ENCODE peak calls at places on chromosomes 4 and X, in four cellular contexts. One of them, this sample, is unnamed.

GRCh38 chr4:84496356-84497219 is 2.5 kb downstream of the NKX6-1 start:
- DNase-seq in WTC11: peak
- DNase-seq in AG09319: no peak
- DNase-seq in MM.1S: no peak
- DNase-seq in this sample: no peak

GRCh38 chrX:107733686-107734085 is 41.9 kb downstream of the TSC22D3 start:
- DNase-seq in WTC11: no peak
- DNase-seq in AG09319: no peak
- DNase-seq in MM.1S: no peak
- DNase-seq in this sample: no peak

GRCh38 chrX:43743100-43743822 is 87.2 kb downstream of the MAOA start:
- DNase-seq in WTC11: no peak
- DNase-seq in AG09319: no peak
- DNase-seq in MM.1S: no peak
- DNase-seq in this sample: no peak

GRCh38 chr4:162475221-162475620 is 311.4 kb upstream of the FSTL5 start:
- DNase-seq in WTC11: no peak
- DNase-seq in AG09319: no peak
- DNase-seq in MM.1S: no peak
- DNase-seq in this sample: no peak

GRCh38 chrX:17022205-17022604 is 75.7 kb downstream of the REPS2 start:
- DNase-seq in WTC11: no peak
- DNase-seq in AG09319: peak
- DNase-seq in MM.1S: no peak
- DNase-seq in this sample: no peak

GRCh38 chr4:111991163-111991562 is 154.1 kb upstream of the FAM241A start:
- DNase-seq in WTC11: no peak
- DNase-seq in AG09319: no peak
- DNase-seq in MM.1S: peak
- DNase-seq in this sample: peak

GRCh38 chr4:76772498-76773106 is 125.3 kb downstream of the SOWAHB start:
- DNase-seq in WTC11: no peak
- DNase-seq in AG09319: no peak
- DNase-seq in MM.1S: peak
- DNase-seq in this sample: peak

GRCh38 chrX:50903387-50904027 is 7.0 kb upstream of the BMP15 start:
- DNase-seq in WTC11: peak
- DNase-seq in AG09319: no peak
- DNase-seq in MM.1S: peak
- DNase-seq in this sample: peak

GRCh38 chrX:17375361-17375630 is 296 bp downstream of the NHS start:
- DNase-seq in WTC11: no peak
- DNase-seq in AG09319: no peak
- DNase-seq in MM.1S: no peak
- DNase-seq in this sample: no peak

GRCh38 chrX:57583477-57583876 is 8.3 kb upstream of the ZXDB start:
- DNase-seq in WTC11: no peak
- DNase-seq in AG09319: no peak
- DNase-seq in MM.1S: no peak
- DNase-seq in this sample: no peak

GRCh38 chr4:54423066-54423465 is 194.0 kb downstream of the PDGFRA start:
- DNase-seq in WTC11: no peak
- DNase-seq in AG09319: no peak
- DNase-seq in MM.1S: no peak
- DNase-seq in this sample: no peak

GRCh38 chr4:3341760-3342159 is 48.9 kb downstream of the RGS12 start:
- DNase-seq in WTC11: no peak
- DNase-seq in AG09319: no peak
- DNase-seq in MM.1S: no peak
- DNase-seq in this sample: no peak

GRCh38 chrX:107465932-107466620 is 16.6 kb downstream of the FRMPD3 start:
- DNase-seq in WTC11: no peak
- DNase-seq in AG09319: no peak
- DNase-seq in MM.1S: no peak
- DNase-seq in this sample: peak

GRCh38 chrX:41406211-41406610 is 40.9 kb upstream of the NYX start:
- DNase-seq in WTC11: no peak
- DNase-seq in AG09319: no peak
- DNase-seq in MM.1S: no peak
- DNase-seq in this sample: no peak

GRCh38 chr4:138034871-138035270 is 207.3 kb downstream of the SLC7A11 start:
- DNase-seq in WTC11: no peak
- DNase-seq in AG09319: no peak
- DNase-seq in MM.1S: no peak
- DNase-seq in this sample: no peak

GRCh38 chr4:53365121-53365485 is 758 bp downstream of the SCFD2 start:
- DNase-seq in WTC11: no peak
- DNase-seq in AG09319: no peak
- DNase-seq in MM.1S: peak
- DNase-seq in this sample: peak

GRCh38 chr4:33134366-33134765 is 2414.2 kb downstream of the PCDH7 start:
- DNase-seq in WTC11: no peak
- DNase-seq in AG09319: no peak
- DNase-seq in MM.1S: no peak
- DNase-seq in this sample: no peak
- TF ChIP-seq CTCF in WTC11: no peak
- TF ChIP-seq CTCF in AG09319: no peak
- TF ChIP-seq CTCF in MM.1S: no peak
- TF ChIP-seq CTCF in this sample: no peak

GRCh38 chrX:39438603-39439602 is 637.6 kb downstream of the MID1IP1 start:
- DNase-seq in WTC11: peak
- DNase-seq in AG09319: no peak
- DNase-seq in MM.1S: no peak
- DNase-seq in this sample: no peak
- TF ChIP-seq CTCF in WTC11: no peak
- TF ChIP-seq CTCF in AG09319: peak
- TF ChIP-seq CTCF in MM.1S: no peak
- TF ChIP-seq CTCF in this sample: no peak

GRCh38 chr4:37890501-37891220 is at the start of gene TBC1D1:
- DNase-seq in WTC11: peak
- DNase-seq in AG09319: no peak
- DNase-seq in MM.1S: peak
- DNase-seq in this sample: peak

GRCh38 chr4:37893164-37893563 is 2.3 kb downstream of the TBC1D1 start:
- DNase-seq in WTC11: no peak
- DNase-seq in AG09319: no peak
- DNase-seq in MM.1S: no peak
- DNase-seq in this sample: no peak

GRCh38 chr4:37892641-37893040 is 1.8 kb downstream of the TBC1D1 start:
- DNase-seq in WTC11: no peak
- DNase-seq in AG09319: no peak
- DNase-seq in MM.1S: peak
- DNase-seq in this sample: peak

GRCh38 chr4:37889849-37890500 is 909 bp upstream of the TBC1D1 start:
- DNase-seq in WTC11: peak
- DNase-seq in AG09319: no peak
- DNase-seq in MM.1S: no peak
- DNase-seq in this sample: no peak

GRCh38 chr4:37891221-37892159 is 606 bp downstream of the TBC1D1 start:
- DNase-seq in WTC11: peak
- DNase-seq in AG09319: no peak
- DNase-seq in MM.1S: peak
- DNase-seq in this sample: peak
- TF ChIP-seq CTCF in WTC11: no peak
- TF ChIP-seq CTCF in AG09319: no peak
- TF ChIP-seq CTCF in MM.1S: no peak
- TF ChIP-seq CTCF in this sample: no peak

GRCh38 chr4:48340276-48340904 is 939 bp upstream of the SLAIN2 start:
- DNase-seq in WTC11: no peak
- DNase-seq in AG09319: no peak
- DNase-seq in MM.1S: no peak
- DNase-seq in this sample: peak

GRCh38 chr4:48341776-48342558 is 638 bp downstream of the SLAIN2 start:
- DNase-seq in WTC11: peak
- DNase-seq in AG09319: no peak
- DNase-seq in MM.1S: peak
- DNase-seq in this sample: peak

GRCh38 chr4:48339642-48340041 is 1.7 kb upstream of the SLAIN2 start:
- DNase-seq in WTC11: no peak
- DNase-seq in AG09319: no peak
- DNase-seq in MM.1S: no peak
- DNase-seq in this sample: no peak

GRCh38 chr4:48342559-48342878 is 1.2 kb downstream of the SLAIN2 start:
- DNase-seq in WTC11: no peak
- DNase-seq in AG09319: no peak
- DNase-seq in MM.1S: peak
- DNase-seq in this sample: no peak

DNA sequence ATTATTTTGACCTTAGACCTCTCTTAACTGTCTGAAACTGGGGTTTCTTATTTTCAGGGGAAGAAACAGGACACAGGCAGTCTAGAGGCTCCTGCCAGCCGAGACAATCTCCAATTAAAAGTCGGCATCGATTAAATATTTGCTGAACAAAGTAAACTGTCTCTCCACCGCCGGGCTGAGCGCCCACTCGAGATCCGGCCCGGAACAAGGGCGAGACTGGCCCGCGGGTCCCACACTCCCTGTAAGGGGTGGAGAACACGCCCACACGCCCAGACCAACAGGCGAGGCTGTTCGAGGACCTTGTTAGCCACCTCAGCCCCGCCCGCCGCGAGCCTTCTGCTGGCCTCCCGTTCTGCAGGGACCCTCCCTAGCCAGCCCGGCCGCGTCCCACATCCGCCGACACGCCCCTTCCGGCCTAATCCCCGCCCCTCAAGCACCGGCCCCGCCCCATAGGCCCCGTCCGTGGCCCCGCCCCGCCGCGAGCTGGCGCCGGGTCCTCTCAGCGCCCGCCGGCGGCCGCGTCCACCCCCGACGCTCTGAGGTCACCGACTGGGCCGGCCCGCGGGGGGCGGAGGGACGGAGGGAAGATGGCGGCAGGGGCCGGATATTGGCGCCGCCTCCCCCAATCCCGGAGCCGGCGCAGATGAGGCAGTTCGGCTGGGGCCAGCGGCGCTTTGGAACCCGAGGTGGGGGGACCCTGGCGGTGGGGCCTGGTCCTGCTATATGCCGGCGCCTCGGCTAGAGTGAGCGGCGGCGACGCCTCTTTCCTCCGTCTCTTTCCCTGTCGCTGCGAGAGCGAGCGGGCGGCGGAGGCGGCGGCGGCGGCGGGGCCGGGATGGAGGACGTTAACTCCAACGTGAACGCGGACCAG is at the start of gene SLAIN2:
- DNase-seq in WTC11: peak
- DNase-seq in AG09319: peak
- DNase-seq in MM.1S: peak
- DNase-seq in this sample: peak
- TF ChIP-seq CTCF in WTC11: no peak
- TF ChIP-seq CTCF in AG09319: peak
- TF ChIP-seq CTCF in MM.1S: peak
- TF ChIP-seq CTCF in this sample: peak

DNA sequence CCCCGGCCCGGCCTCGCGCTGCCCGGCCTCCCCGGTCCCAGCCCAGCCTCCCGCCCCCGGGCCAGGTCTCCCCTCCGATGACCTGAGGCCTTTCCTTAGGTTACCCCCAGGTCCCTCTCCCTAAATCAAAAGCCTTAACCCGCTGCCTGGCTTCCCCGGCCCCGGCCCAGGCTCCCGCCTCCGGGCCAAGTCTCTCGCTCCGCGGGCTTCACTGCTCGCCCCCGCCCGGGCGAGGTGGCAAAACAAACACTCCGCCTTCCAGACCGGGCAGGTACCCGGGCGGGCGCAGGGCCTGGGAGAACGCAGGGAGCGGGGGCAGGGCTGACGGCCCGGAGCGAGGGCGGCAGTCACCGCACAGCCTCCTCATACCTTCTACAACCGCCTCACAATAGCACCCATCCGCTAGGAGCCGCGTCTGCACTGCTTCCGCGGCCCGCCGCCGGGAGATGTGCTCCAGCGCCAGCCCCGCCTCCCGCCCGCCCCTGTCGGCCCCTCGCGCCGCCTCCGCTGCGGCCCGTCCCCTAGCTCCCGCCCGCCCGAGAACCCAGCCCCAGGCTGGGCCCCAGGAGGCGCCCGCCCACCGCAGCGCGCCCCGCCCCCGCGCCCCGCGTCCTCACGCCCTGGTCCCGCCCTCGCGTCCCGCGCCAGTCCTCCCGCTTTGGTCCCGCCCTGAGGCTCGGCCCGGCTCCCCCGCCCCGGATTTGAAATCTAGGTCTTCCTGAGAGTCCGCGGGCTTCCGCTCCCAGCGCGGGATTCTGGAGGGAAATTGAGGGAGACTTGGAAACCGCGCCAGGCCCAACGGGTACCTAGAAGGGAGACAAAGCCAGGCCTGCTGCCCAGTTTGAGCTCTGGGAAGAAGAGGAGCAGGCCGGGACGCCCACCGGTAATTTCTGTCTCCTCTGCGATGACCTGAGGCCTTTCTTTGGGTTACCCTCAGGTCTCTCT is at the start of the genes CASP3 and PRIMPOL:
- DNase-seq in WTC11: peak
- DNase-seq in AG09319: peak
- DNase-seq in MM.1S: peak
- DNase-seq in this sample: peak
- TF ChIP-seq CTCF in WTC11: no peak
- TF ChIP-seq CTCF in AG09319: peak
- TF ChIP-seq CTCF in MM.1S: peak
- TF ChIP-seq CTCF in this sample: peak

GRCh38 chr4:113356452-113356851 is 307.0 kb downstream of the ANK2 start:
- DNase-seq in WTC11: no peak
- DNase-seq in AG09319: no peak
- DNase-seq in MM.1S: no peak
- DNase-seq in this sample: no peak

GRCh38 chr4:113355550-113356371 is 306.3 kb downstream of the ANK2 start:
- DNase-seq in WTC11: no peak
- DNase-seq in AG09319: peak
- DNase-seq in MM.1S: peak
- DNase-seq in this sample: peak

GRCh38 chr4:113358784-113359183 is 309.3 kb downstream of the ANK2 start:
- DNase-seq in WTC11: no peak
- DNase-seq in AG09319: no peak
- DNase-seq in MM.1S: no peak
- DNase-seq in this sample: no peak
- TF ChIP-seq CTCF in WTC11: no peak
- TF ChIP-seq CTCF in AG09319: no peak
- TF ChIP-seq CTCF in MM.1S: no peak
- TF ChIP-seq CTCF in this sample: no peak